ENCODE peak calls at places on chromosome 21, in six cellular contexts. One of them, this sample, is unnamed.
A peak's percentile ranks its signal among the peaks of the same experiment; 100 is the strongest.

GRCh38 chr21:44012474-44013379 is 618 bp downstream of the TRAPPC10 start:
- DNase-seq in dorsolateral prefrontal cortex: peak; percentile 36
- DNase-seq in bronchial epithelial cell: no peak
- DNase-seq in fibroblast of lung: peak; percentile 24
- DNase-seq in cardiac fibroblast: peak; percentile 43
- DNase-seq in AG09309: no peak
- DNase-seq in this sample: peak; percentile 37

GRCh38 chr21:26794597-26795397 is 50.4 kb downstream of the ADAMTS1 start:
- DNase-seq in AG09309: no peak
- DNase-seq in cardiac fibroblast: peak; percentile 63
- DNase-seq in fibroblast of lung: no peak
- DNase-seq in bronchial epithelial cell: no peak
- DNase-seq in dorsolateral prefrontal cortex: no peak
- DNase-seq in this sample: no peak

GRCh38 chr21:36436829-36437744 is 42.8 kb downstream of the CLDN14 start:
- DNase-seq in cardiac fibroblast: no peak
- DNase-seq in fibroblast of lung: peak; percentile 46
- DNase-seq in dorsolateral prefrontal cortex: no peak
- DNase-seq in AG09309: no peak
- DNase-seq in bronchial epithelial cell: no peak
- DNase-seq in this sample: no peak

GRCh38 chr21:18622383-18622782 is 218.8 kb upstream of the TMPRSS15 start:
- DNase-seq in bronchial epithelial cell: no peak
- DNase-seq in cardiac fibroblast: no peak
- DNase-seq in dorsolateral prefrontal cortex: no peak
- DNase-seq in fibroblast of lung: no peak
- DNase-seq in AG09309: no peak
- DNase-seq in this sample: no peak

GRCh38 chr21:20424943-20425342 is 573.3 kb upstream of the NCAM2 start:
- DNase-seq in AG09309: no peak
- DNase-seq in fibroblast of lung: no peak
- DNase-seq in dorsolateral prefrontal cortex: no peak
- DNase-seq in cardiac fibroblast: no peak
- DNase-seq in bronchial epithelial cell: no peak
- DNase-seq in this sample: no peak

GRCh38 chr21:39048064-39048463 is 135.2 kb downstream of the PSMG1 start:
- DNase-seq in dorsolateral prefrontal cortex: no peak
- DNase-seq in cardiac fibroblast: peak; percentile 88
- DNase-seq in bronchial epithelial cell: peak; percentile 97
- DNase-seq in fibroblast of lung: peak; percentile 66
- DNase-seq in AG09309: no peak
- DNase-seq in this sample: peak; percentile 99

GRCh38 chr21:17462276-17462981 is 50.4 kb upstream of the CXADR start:
- DNase-seq in bronchial epithelial cell: peak; percentile 30
- DNase-seq in AG09309: no peak
- DNase-seq in fibroblast of lung: peak; percentile 83
- DNase-seq in dorsolateral prefrontal cortex: no peak
- DNase-seq in cardiac fibroblast: peak; percentile 11
- DNase-seq in this sample: no peak

GRCh38 chr21:39628380-39628779 is 15.6 kb downstream of the B3GALT5 start:
- DNase-seq in dorsolateral prefrontal cortex: no peak
- DNase-seq in bronchial epithelial cell: no peak
- DNase-seq in AG09309: no peak
- DNase-seq in fibroblast of lung: no peak
- DNase-seq in cardiac fibroblast: no peak
- DNase-seq in this sample: no peak

GRCh38 chr21:31132574-31133242 is 94.4 kb upstream of the KRTAP19-8 start:
- DNase-seq in fibroblast of lung: peak; percentile 36
- DNase-seq in cardiac fibroblast: peak; percentile 17
- DNase-seq in dorsolateral prefrontal cortex: no peak
- DNase-seq in AG09309: no peak
- DNase-seq in bronchial epithelial cell: no peak
- DNase-seq in this sample: no peak

GRCh38 chr21:44299085-44299457 is 782 bp upstream of the PFKL start:
- DNase-seq in dorsolateral prefrontal cortex: no peak
- DNase-seq in bronchial epithelial cell: peak; percentile 12
- DNase-seq in cardiac fibroblast: peak; percentile 35
- DNase-seq in AG09309: no peak
- DNase-seq in fibroblast of lung: peak; percentile 20
- DNase-seq in this sample: peak; percentile 20

GRCh38 chr21:31408306-31409088 is 64.4 kb upstream of the TIAM1 start:
- DNase-seq in cardiac fibroblast: peak; percentile 6
- DNase-seq in fibroblast of lung: no peak
- DNase-seq in AG09309: no peak
- DNase-seq in bronchial epithelial cell: no peak
- DNase-seq in dorsolateral prefrontal cortex: no peak
- DNase-seq in this sample: no peak

GRCh38 chr21:16865612-16866011 is 647.2 kb upstream of the CXADR start:
- DNase-seq in cardiac fibroblast: no peak
- DNase-seq in dorsolateral prefrontal cortex: no peak
- DNase-seq in AG09309: no peak
- DNase-seq in bronchial epithelial cell: no peak
- DNase-seq in fibroblast of lung: no peak
- DNase-seq in this sample: no peak

GRCh38 chr21:36480618-36481017 is 696 bp upstream of the CLDN14 start:
- DNase-seq in bronchial epithelial cell: no peak
- DNase-seq in fibroblast of lung: no peak
- DNase-seq in cardiac fibroblast: no peak
- DNase-seq in AG09309: no peak
- DNase-seq in dorsolateral prefrontal cortex: no peak
- DNase-seq in this sample: no peak

GRCh38 chr21:38795475-38795874 is 10.3 kb upstream of the ETS2 start:
- DNase-seq in cardiac fibroblast: no peak
- DNase-seq in fibroblast of lung: no peak
- DNase-seq in bronchial epithelial cell: no peak
- DNase-seq in dorsolateral prefrontal cortex: no peak
- DNase-seq in AG09309: no peak
- DNase-seq in this sample: no peak

GRCh38 chr21:31875424-31876097 is 2.7 kb downstream of the HUNK start:
- DNase-seq in fibroblast of lung: no peak
- DNase-seq in AG09309: no peak
- DNase-seq in cardiac fibroblast: no peak
- DNase-seq in bronchial epithelial cell: no peak
- DNase-seq in dorsolateral prefrontal cortex: peak; percentile 61
- DNase-seq in this sample: no peak

GRCh38 chr21:43775795-43776430 is at the start of gene CSTB:
- DNase-seq in cardiac fibroblast: peak; percentile 71
- DNase-seq in bronchial epithelial cell: no peak
- DNase-seq in fibroblast of lung: peak; percentile 50
- DNase-seq in dorsolateral prefrontal cortex: peak; percentile 84
- DNase-seq in AG09309: no peak
- DNase-seq in this sample: peak; percentile 53

GRCh38 chr21:36246080-36246631 is 73.8 kb upstream of the MORC3 start:
- DNase-seq in cardiac fibroblast: no peak
- DNase-seq in dorsolateral prefrontal cortex: no peak
- DNase-seq in fibroblast of lung: peak; percentile 59
- DNase-seq in AG09309: no peak
- DNase-seq in bronchial epithelial cell: no peak
- DNase-seq in this sample: peak; percentile 44

GRCh38 chr21:38429011-38429410 is 69.3 kb downstream of the ERG start:
- DNase-seq in dorsolateral prefrontal cortex: no peak
- DNase-seq in fibroblast of lung: no peak
- DNase-seq in cardiac fibroblast: no peak
- DNase-seq in bronchial epithelial cell: no peak
- DNase-seq in AG09309: no peak
- DNase-seq in this sample: no peak

GRCh38 chr21:38448619-38449186 is 49.6 kb downstream of the ERG start:
- DNase-seq in AG09309: no peak
- DNase-seq in cardiac fibroblast: no peak
- DNase-seq in fibroblast of lung: no peak
- DNase-seq in dorsolateral prefrontal cortex: no peak
- DNase-seq in bronchial epithelial cell: no peak
- DNase-seq in this sample: peak; percentile 32

GRCh38 chr21:16070207-16070651 is 340.4 kb downstream of the USP25 start:
- DNase-seq in cardiac fibroblast: no peak
- DNase-seq in bronchial epithelial cell: no peak
- DNase-seq in dorsolateral prefrontal cortex: peak; percentile 75
- DNase-seq in fibroblast of lung: peak; percentile 85
- DNase-seq in AG09309: no peak
- DNase-seq in this sample: no peak

GRCh38 chr21:25895565-25896205 is 160.9 kb downstream of the GABPA start:
- DNase-seq in bronchial epithelial cell: peak; percentile 58
- DNase-seq in AG09309: peak; percentile 4
- DNase-seq in dorsolateral prefrontal cortex: no peak
- DNase-seq in fibroblast of lung: peak; percentile 39
- DNase-seq in cardiac fibroblast: peak; percentile 59
- DNase-seq in this sample: peak; percentile 63

GRCh38 chr21:43825936-43826622 is 36.7 kb downstream of the RRP1 start:
- DNase-seq in dorsolateral prefrontal cortex: no peak
- DNase-seq in AG09309: no peak
- DNase-seq in fibroblast of lung: peak; percentile 7
- DNase-seq in bronchial epithelial cell: no peak
- DNase-seq in cardiac fibroblast: no peak
- DNase-seq in this sample: no peak

GRCh38 chr21:38768385-38769071 is 37.2 kb upstream of the ETS2 start:
- DNase-seq in fibroblast of lung: peak; percentile 96
- DNase-seq in bronchial epithelial cell: peak; percentile 86
- DNase-seq in dorsolateral prefrontal cortex: no peak
- DNase-seq in cardiac fibroblast: peak; percentile 85
- DNase-seq in AG09309: no peak
- DNase-seq in this sample: peak; percentile 83

GRCh38 chr21:21203822-21204339 is 205.7 kb downstream of the NCAM2 start:
- DNase-seq in dorsolateral prefrontal cortex: no peak
- DNase-seq in bronchial epithelial cell: no peak
- DNase-seq in fibroblast of lung: no peak
- DNase-seq in cardiac fibroblast: no peak
- DNase-seq in AG09309: no peak
- DNase-seq in this sample: no peak

GRCh38 chr21:40054403-40054802 is 187.2 kb downstream of the PCP4 start:
- DNase-seq in dorsolateral prefrontal cortex: no peak
- DNase-seq in cardiac fibroblast: no peak
- DNase-seq in AG09309: no peak
- DNase-seq in bronchial epithelial cell: peak; percentile 57
- DNase-seq in fibroblast of lung: peak; percentile 36
- DNase-seq in this sample: peak; percentile 67

GRCh38 chr21:35428041-35428400 is 378.9 kb upstream of the RUNX1 start:
- DNase-seq in cardiac fibroblast: peak; percentile 26
- DNase-seq in dorsolateral prefrontal cortex: no peak
- DNase-seq in fibroblast of lung: peak; percentile 19
- DNase-seq in AG09309: peak; percentile 37
- DNase-seq in bronchial epithelial cell: no peak
- DNase-seq in this sample: peak; percentile 11

GRCh38 chr21:15139881-15140280 is 75.1 kb upstream of the NRIP1 start:
- DNase-seq in bronchial epithelial cell: no peak
- DNase-seq in cardiac fibroblast: no peak
- DNase-seq in AG09309: no peak
- DNase-seq in fibroblast of lung: no peak
- DNase-seq in dorsolateral prefrontal cortex: no peak
- DNase-seq in this sample: no peak

GRCh38 chr21:17834639-17835354 is 15.6 kb upstream of the C21orf91 start:
- DNase-seq in AG09309: no peak
- DNase-seq in bronchial epithelial cell: no peak
- DNase-seq in fibroblast of lung: no peak
- DNase-seq in cardiac fibroblast: no peak
- DNase-seq in dorsolateral prefrontal cortex: no peak
- DNase-seq in this sample: no peak

GRCh38 chr21:14881863-14882262 is 182.9 kb downstream of the NRIP1 start:
- DNase-seq in AG09309: no peak
- DNase-seq in fibroblast of lung: no peak
- DNase-seq in cardiac fibroblast: no peak
- DNase-seq in bronchial epithelial cell: no peak
- DNase-seq in dorsolateral prefrontal cortex: no peak
- DNase-seq in this sample: no peak

GRCh38 chr21:33542640-33543504 is at the start of gene SON:
- DNase-seq in cardiac fibroblast: peak; percentile 99
- DNase-seq in AG09309: peak; percentile 96
- DNase-seq in dorsolateral prefrontal cortex: peak; percentile 99
- DNase-seq in bronchial epithelial cell: peak; percentile 96
- DNase-seq in fibroblast of lung: peak; percentile 99
- DNase-seq in this sample: peak; percentile 100
- TF ChIP-seq CTCF in cardiac fibroblast: no peak
- TF ChIP-seq CTCF in AG09309: no peak
- TF ChIP-seq CTCF in dorsolateral prefrontal cortex: no peak
- TF ChIP-seq CTCF in bronchial epithelial cell: no peak
- TF ChIP-seq CTCF in fibroblast of lung: no peak
- TF ChIP-seq CTCF in this sample: no peak

GRCh38 chr21:41361053-41361785 is 608 bp upstream of the MX2 start:
- DNase-seq in dorsolateral prefrontal cortex: no peak
- DNase-seq in bronchial epithelial cell: no peak
- DNase-seq in AG09309: no peak
- DNase-seq in fibroblast of lung: no peak
- DNase-seq in cardiac fibroblast: no peak
- DNase-seq in this sample: no peak
- H3K4me3 ChIP-seq in dorsolateral prefrontal cortex: no peak overlapping the region
- H3K4me3 ChIP-seq in bronchial epithelial cell: no peak overlapping the region
- H3K4me3 ChIP-seq in AG09309: no peak overlapping the region
- H3K4me3 ChIP-seq in fibroblast of lung: no peak overlapping the region
- H3K4me3 ChIP-seq in cardiac fibroblast: no peak overlapping the region
- H3K4me3 ChIP-seq in this sample: no peak overlapping the region

GRCh38 chr21:28338906-28339305 is 653.8 kb downstream of the LTN1 start:
- DNase-seq in AG09309: no peak
- DNase-seq in dorsolateral prefrontal cortex: no peak
- DNase-seq in fibroblast of lung: no peak
- DNase-seq in cardiac fibroblast: peak; percentile 23
- DNase-seq in bronchial epithelial cell: no peak
- DNase-seq in this sample: no peak

GRCh38 chr21:28342229-28342810 is 650.4 kb downstream of the LTN1 start:
- DNase-seq in AG09309: no peak
- DNase-seq in fibroblast of lung: peak; percentile 71
- DNase-seq in dorsolateral prefrontal cortex: no peak
- DNase-seq in bronchial epithelial cell: no peak
- DNase-seq in cardiac fibroblast: no peak
- DNase-seq in this sample: no peak

GRCh38 chr21:28336299-28336698 is 656.4 kb downstream of the LTN1 start:
- DNase-seq in cardiac fibroblast: peak; percentile 94
- DNase-seq in fibroblast of lung: peak; percentile 73
- DNase-seq in AG09309: peak; percentile 89
- DNase-seq in bronchial epithelial cell: peak; percentile 67
- DNase-seq in dorsolateral prefrontal cortex: peak; percentile 14
- DNase-seq in this sample: peak; percentile 65

GRCh38 chr21:28337319-28337718 is 655.4 kb downstream of the LTN1 start:
- DNase-seq in bronchial epithelial cell: peak; percentile 61
- DNase-seq in fibroblast of lung: peak; percentile 44
- DNase-seq in AG09309: peak; percentile 51
- DNase-seq in dorsolateral prefrontal cortex: no peak
- DNase-seq in cardiac fibroblast: peak; percentile 82
- DNase-seq in this sample: peak; percentile 61

DNA sequence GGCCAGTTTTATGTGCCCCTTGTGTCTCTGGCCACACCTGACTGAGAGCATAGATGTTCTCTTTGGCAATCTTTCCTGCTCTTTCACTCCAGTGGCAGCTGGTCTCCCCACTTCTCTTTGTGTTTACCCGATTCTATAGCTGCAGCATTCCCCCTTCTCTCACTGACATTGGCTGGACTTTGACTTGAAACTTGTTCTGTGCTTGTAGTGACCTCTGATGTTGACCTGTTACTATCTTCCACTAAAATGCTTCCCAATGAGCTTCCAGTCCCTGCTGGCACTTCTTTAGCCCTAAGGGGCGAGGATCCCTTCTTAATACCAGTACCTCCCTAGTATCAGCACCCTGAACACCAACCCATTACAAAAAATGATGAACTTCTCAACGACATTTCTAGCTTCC is 653.3 kb downstream of the LTN1 start:
- DNase-seq in cardiac fibroblast: no peak
- DNase-seq in AG09309: no peak
- DNase-seq in fibroblast of lung: no peak
- DNase-seq in bronchial epithelial cell: no peak
- DNase-seq in dorsolateral prefrontal cortex: no peak
- DNase-seq in this sample: no peak
- TF ChIP-seq CTCF in cardiac fibroblast: no peak
- TF ChIP-seq CTCF in AG09309: no peak
- TF ChIP-seq CTCF in fibroblast of lung: no peak
- TF ChIP-seq CTCF in bronchial epithelial cell: no peak
- TF ChIP-seq CTCF in dorsolateral prefrontal cortex: no peak
- TF ChIP-seq CTCF in this sample: no peak

GRCh38 chr21:45539796-45540600 is 2.2 kb downstream of the SLC19A1 start:
- DNase-seq in AG09309: no peak
- DNase-seq in dorsolateral prefrontal cortex: no peak
- DNase-seq in bronchial epithelial cell: no peak
- DNase-seq in fibroblast of lung: no peak
- DNase-seq in cardiac fibroblast: no peak
- DNase-seq in this sample: no peak
- H3K4me3 ChIP-seq in AG09309: no peak overlapping the region
- H3K4me3 ChIP-seq in dorsolateral prefrontal cortex: no peak overlapping the region
- H3K4me3 ChIP-seq in bronchial epithelial cell: no peak overlapping the region
- H3K4me3 ChIP-seq in fibroblast of lung: no peak overlapping the region
- H3K4me3 ChIP-seq in cardiac fibroblast: no peak overlapping the region
- H3K4me3 ChIP-seq in this sample: no peak overlapping the region